ENCODE peak calls at places on chromosomes 1 and 21, in nine cellular contexts. T, A, H, D, P, Q, S, Z and K are unnamed samples.

GRCh38 chr1:231023150-231023549 is 16.9 kb downstream of the FAM89A start:
- DNase-seq in T (no peak), A (no peak), H (no peak), D (no peak), P (no peak), Q (no peak), S (no peak), Z (no peak), K (no peak)

GRCh38 chr1:14945132-14946010 is 208.2 kb upstream of the TMEM51 start:
- DNase-seq in T (no peak), A (no peak), H (no peak), D (peak; percentile 65), P (peak; percentile 57), Q (peak; percentile 55), S (no peak), Z (no peak), K (peak; percentile 64)

GRCh38 chr1:85109475-85109874 is 61.2 kb upstream of the MCOLN3 start:
- DNase-seq in T (peak; percentile 26), A (peak; percentile 71), H (peak; percentile 19), D (no peak), P (peak; percentile 64), Q (peak; percentile 43), S (no peak), Z (peak; percentile 69), K (peak; percentile 42)

GRCh38 chr1:209655412-209655811 is 3.2 kb upstream of the LAMB3 start:
- DNase-seq in T (no peak), A (no peak), H (no peak), D (no peak), P (no peak), Q (no peak), S (no peak), Z (no peak), K (no peak)

GRCh38 chr1:201938440-201939005 is 7.8 kb downstream of the LMOD1 start:
- DNase-seq in T (no peak), A (no peak), H (no peak), D (no peak), P (no peak), Q (no peak), S (no peak), Z (no peak), K (no peak)

GRCh38 chr1:1853593-1854257 is 37.2 kb downstream of the GNB1 start:
- DNase-seq in T (no peak), A (no peak), H (no peak), D (no peak), P (no peak), Q (no peak), S (no peak), Z (no peak), K (no peak)

GRCh38 chr1:22231995-22232690 is 89.2 kb upstream of the WNT4 start:
- DNase-seq in T (no peak), A (no peak), H (no peak), D (no peak), P (no peak), Q (no peak), S (no peak), Z (no peak), K (no peak)

GRCh38 chr1:94422115-94422820 is 4.1 kb downstream of the ABCD3 start:
- DNase-seq in T (no peak), A (peak; percentile 30), H (no peak), D (no peak), P (no peak), Q (no peak), S (no peak), Z (no peak), K (no peak)

GRCh38 chr1:40110389-40110788 is 13.3 kb upstream of the PPT1 start:
- DNase-seq in T (no peak), A (no peak), H (no peak), D (no peak), P (no peak), Q (no peak), S (no peak), Z (no peak), K (no peak)

GRCh38 chr1:9657521-9658032 is 6.0 kb downstream of the PIK3CD start:
- DNase-seq in T (no peak), A (no peak), H (no peak), D (no peak), P (no peak), Q (no peak), S (no peak), Z (no peak), K (no peak)

GRCh38 chr1:200877839-200878551 is 5.2 kb downstream of the GPR25 start:
- DNase-seq in T (no peak), A (no peak), H (no peak), D (no peak), P (no peak), Q (peak; percentile 2), S (no peak), Z (no peak), K (no peak)

GRCh38 chr1:166819982-166820381 is 19.3 kb upstream of the POGK start:
- DNase-seq in T (no peak), A (no peak), H (no peak), D (no peak), P (no peak), Q (no peak), S (no peak), Z (no peak), K (no peak)

GRCh38 chr1:32870615-32871363 is at the start of gene FNDC5:
- DNase-seq in T (no peak), A (no peak), H (peak; percentile 50), D (no peak), P (peak; percentile 56), Q (no peak), S (no peak), Z (peak; percentile 43), K (peak; percentile 78)

GRCh38 chr1:201403359-201403758 is 4.2 kb upstream of the LAD1 start:
- DNase-seq in T (no peak), A (no peak), H (no peak), D (no peak), P (no peak), Q (no peak), S (no peak), Z (no peak), K (no peak)

GRCh38 chr1:221783936-221784335 is 42.0 kb upstream of the DUSP10 start:
- DNase-seq in T (no peak), A (no peak), H (no peak), D (no peak), P (no peak), Q (no peak), S (no peak), Z (no peak), K (no peak)

GRCh38 chr1:22754106-22754768 is 43.6 kb downstream of the EPHB2 start:
- DNase-seq in T (no peak), A (no peak), H (no peak), D (peak; percentile 19), P (no peak), Q (no peak), S (peak; percentile 68), Z (no peak), K (no peak)

GRCh38 chr21:37087188-37087587 is 14.1 kb downstream of the TTC3 start:
- DNase-seq in T (no peak), A (no peak), H (no peak), D (no peak), P (no peak), Q (no peak), S (no peak), Z (no peak), K (no peak)

GRCh38 chr1:30320581-30320890 is 402.8 kb downstream of the MATN1 start:
- DNase-seq in T (no peak), A (no peak), H (no peak), D (no peak), P (no peak), Q (no peak), S (no peak), Z (peak; percentile 23), K (no peak)

DNA sequence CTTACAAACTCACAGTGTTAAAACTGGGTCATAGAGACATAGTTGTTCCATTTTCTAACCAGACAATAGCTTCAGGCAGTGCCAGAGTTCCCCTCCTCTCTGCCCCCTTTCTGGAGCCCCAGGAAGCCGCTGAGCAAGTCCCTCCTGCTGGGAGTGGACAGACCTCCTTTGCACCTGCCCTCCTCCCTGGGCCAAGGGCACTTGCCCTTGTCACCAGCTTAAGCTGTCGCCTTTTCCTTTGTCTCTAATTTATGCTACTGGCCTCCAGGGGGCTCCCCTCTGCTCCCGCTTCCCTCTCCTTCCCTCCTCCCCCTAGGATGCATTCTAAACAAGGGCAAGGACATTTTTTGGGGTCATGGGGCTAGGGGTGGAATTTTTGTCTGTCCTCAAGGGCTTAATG is 182.4 kb downstream of the MIS18A start:
- DNase-seq in T (no peak), A (no peak), H (peak; percentile 35), D (no peak), P (peak; percentile 63), Q (no peak), S (no peak), Z (peak; percentile 68), K (peak; percentile 25)
- TF ChIP-seq CTCF in T (no peak), A (no peak), H (peak; percentile 54), D (no peak), P (peak; percentile 41), Q (no peak), S (peak; percentile 43), Z (peak; percentile 74), K (peak; percentile 27)

GRCh38 chr1:26761217-26761616 is 26.5 kb upstream of the PIGV start:
- DNase-seq in T (no peak), A (no peak), H (no peak), D (no peak), P (no peak), Q (no peak), S (no peak), Z (no peak), K (no peak)
- TF ChIP-seq CTCF in T (no peak), A (no peak), H (peak; percentile 34), D (no peak), P (no peak), Q (no peak), S (peak; percentile 11), Z (peak; percentile 35), K (no peak)

GRCh38 chr1:92291372-92291999 is 7.3 kb downstream of the GLMN start:
- DNase-seq in T (peak; percentile 17), A (peak; percentile 36), H (peak; percentile 7), D (no peak), P (no peak), Q (peak; percentile 22), S (no peak), Z (no peak), K (no peak)
- TF ChIP-seq CTCF in T (no peak), A (peak; percentile 81), H (peak; percentile 80), D (peak; percentile 57), P (peak; percentile 21), Q (no peak), S (peak; percentile 43), Z (peak; percentile 72), K (peak; percentile 52)

GRCh38 chr1:160429125-160429551 is 28.8 kb downstream of the VANGL2 start:
- DNase-seq in T (no peak), A (no peak), H (no peak), D (no peak), P (no peak), Q (no peak), S (no peak), Z (no peak), K (no peak)

GRCh38 chr1:160427625-160428024 is 27.3 kb downstream of the VANGL2 start:
- DNase-seq in T (no peak), A (no peak), H (no peak), D (no peak), P (no peak), Q (no peak), S (no peak), Z (no peak), K (no peak)

GRCh38 chr1:160429702-160430535 is 29.6 kb downstream of the VANGL2 start:
- DNase-seq in T (no peak), A (no peak), H (no peak), D (no peak), P (no peak), Q (no peak), S (peak; percentile 92), Z (no peak), K (no peak)

GRCh38 chr1:160428655-160429054 is 28.3 kb downstream of the VANGL2 start:
- DNase-seq in T (no peak), A (peak; percentile 73), H (peak; percentile 27), D (no peak), P (peak; percentile 46), Q (no peak), S (no peak), Z (no peak), K (peak; percentile 37)

GRCh38 chr1:160428053-160428452 is 27.7 kb downstream of the VANGL2 start:
- DNase-seq in T (no peak), A (no peak), H (no peak), D (no peak), P (no peak), Q (no peak), S (no peak), Z (no peak), K (no peak)
- TF ChIP-seq CTCF in T (no peak), A (no peak), H (no peak), D (no peak), P (no peak), Q (no peak), S (no peak), Z (no peak), K (no peak)